ENCODE peak calls at places on chromosomes 3 and 15, in eight cellular contexts. A is astrocyte, E is adrenal gland, Q is right lobe of liver, Z is upper lobe of left lung, R is uterus, S is PC-9, N is aorta. J is an unnamed sample.
A peak's percentile ranks its signal among the peaks of the same experiment; 100 is the strongest.

GRCh38 chr3:196175116-196175625 is 36.0 kb downstream of the ZDHHC19 start:
- DNase-seq in A (no peak), E (no peak), Q (peak; percentile 20), Z (no peak), R (no peak), S (no peak), N (peak; percentile 46), J (no peak)

GRCh38 chr15:58087870-58088269 is 22.4 kb upstream of the ALDH1A2 start:
- DNase-seq in A (no peak), E (no peak), Q (no peak), Z (no peak), R (no peak), S (no peak), N (no peak), J (no peak)

GRCh38 chr15:82539690-82540054 is 585 bp downstream of the RPS17 start:
- DNase-seq in A (no peak), E (peak; percentile 47), Q (peak; percentile 61), Z (no peak), R (no peak), S (no peak), N (no peak), J (no peak)

GRCh38 chr3:149142647-149143046 is 13.2 kb downstream of the HPS3 start:
- DNase-seq in A (no peak), E (no peak), Q (no peak), Z (no peak), R (no peak), S (no peak), N (no peak), J (no peak)

GRCh38 chr3:77491961-77492360 is 452.1 kb downstream of the ROBO2 start:
- DNase-seq in A (no peak), E (no peak), Q (no peak), Z (no peak), R (no peak), S (no peak), N (no peak), J (no peak)

GRCh38 chr3:29919551-29919950 is 638.7 kb downstream of the RBMS3 start:
- DNase-seq in A (no peak), E (no peak), Q (no peak), Z (no peak), R (no peak), S (no peak), N (no peak), J (no peak)

GRCh38 chr3:186209810-186210752 is 101.2 kb upstream of the ETV5 start:
- DNase-seq in A (peak; percentile 77), E (peak; percentile 78), Q (no peak), Z (peak; percentile 37), R (peak; percentile 27), S (no peak), N (no peak), J (no peak)

GRCh38 chr15:40506964-40507571 is 36.3 kb downstream of the CHST14 start:
- DNase-seq in A (peak; percentile 40), E (peak; percentile 81), Q (peak; percentile 81), Z (peak; percentile 89), R (peak; percentile 80), S (peak; percentile 47), N (peak; percentile 89), J (peak; percentile 33)

GRCh38 chr3:185195652-185196051 is 42.8 kb upstream of the C3orf70 start:
- DNase-seq in A (no peak), E (no peak), Q (no peak), Z (no peak), R (no peak), S (no peak), N (no peak), J (no peak)

GRCh38 chr3:41808152-41808551 is 153.8 kb downstream of the ULK4 start:
- DNase-seq in A (peak; percentile 73), E (no peak), Q (no peak), Z (no peak), R (no peak), S (no peak), N (no peak), J (no peak)

GRCh38 chr3:37861540-37862051 is at the start of gene CTDSPL:
- DNase-seq in A (peak; percentile 16), E (peak; percentile 32), Q (peak; percentile 68), Z (peak; percentile 90), R (peak; percentile 59), S (no peak), N (peak; percentile 85), J (no peak)

GRCh38 chr15:80595391-80595790 is 99.7 kb upstream of the ABHD17C start:
- DNase-seq in A (no peak), E (no peak), Q (no peak), Z (no peak), R (no peak), S (no peak), N (no peak), J (no peak)

GRCh38 chr3:122502139-122502538 is 12.6 kb downstream of the KPNA1 start:
- DNase-seq in A (no peak), E (no peak), Q (no peak), Z (no peak), R (no peak), S (no peak), N (no peak), J (no peak)

GRCh38 chr3:194661374-194661773 is 10.6 kb downstream of the LSG1 start:
- DNase-seq in A (no peak), E (no peak), Q (no peak), Z (no peak), R (no peak), S (no peak), N (no peak), J (no peak)

GRCh38 chr3:194661946-194662345 is 10.0 kb downstream of the LSG1 start:
- DNase-seq in A (no peak), E (no peak), Q (no peak), Z (no peak), R (no peak), S (no peak), N (no peak), J (no peak)

GRCh38 chr3:194667363-194667762 is 4.6 kb downstream of the LSG1 start:
- DNase-seq in A (no peak), E (no peak), Q (no peak), Z (no peak), R (no peak), S (no peak), N (no peak), J (no peak)

GRCh38 chr3:194659778-194660177 is 12.2 kb downstream of the LSG1 start:
- DNase-seq in A (no peak), E (no peak), Q (no peak), Z (no peak), R (no peak), S (no peak), N (no peak), J (no peak)

DNA sequence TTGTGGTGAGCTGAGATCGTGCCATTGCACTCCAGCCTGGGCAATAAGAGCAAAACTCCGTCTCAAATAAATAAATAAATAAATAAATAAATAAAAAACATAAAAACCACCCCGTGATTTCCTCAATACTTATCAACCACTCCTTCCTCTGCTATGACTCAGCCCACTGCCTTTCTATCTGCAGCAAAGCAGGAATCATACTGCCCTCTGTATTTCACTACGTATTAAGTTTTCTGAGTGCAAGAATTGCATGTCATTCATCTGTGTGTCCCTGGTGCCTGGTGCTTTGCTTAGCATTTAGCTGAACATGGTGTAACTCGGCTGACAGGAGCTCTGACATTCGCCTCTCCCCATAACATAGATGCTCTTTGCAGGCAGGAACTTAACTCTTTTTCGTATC is 7.1 kb downstream of the LSG1 start:
- DNase-seq in A (no peak), E (no peak), Q (no peak), Z (no peak), R (no peak), S (no peak), N (no peak), J (no peak)
- H3K36me3 ChIP-seq in A (peaks cover 16% of the 10 kb centered on the region), E (peaks cover 30% of the 10 kb centered on the region), Q (peaks cover 14% of the 10 kb centered on the region), Z (peaks cover 38% of the 10 kb centered on the region), R (no peaks in the 10 kb centered on the region), S (peaks cover 19% of the 10 kb centered on the region), N (peaks cover 7% of the 10 kb centered on the region), J (peaks cover 53% of the 10 kb centered on the region)

DNA sequence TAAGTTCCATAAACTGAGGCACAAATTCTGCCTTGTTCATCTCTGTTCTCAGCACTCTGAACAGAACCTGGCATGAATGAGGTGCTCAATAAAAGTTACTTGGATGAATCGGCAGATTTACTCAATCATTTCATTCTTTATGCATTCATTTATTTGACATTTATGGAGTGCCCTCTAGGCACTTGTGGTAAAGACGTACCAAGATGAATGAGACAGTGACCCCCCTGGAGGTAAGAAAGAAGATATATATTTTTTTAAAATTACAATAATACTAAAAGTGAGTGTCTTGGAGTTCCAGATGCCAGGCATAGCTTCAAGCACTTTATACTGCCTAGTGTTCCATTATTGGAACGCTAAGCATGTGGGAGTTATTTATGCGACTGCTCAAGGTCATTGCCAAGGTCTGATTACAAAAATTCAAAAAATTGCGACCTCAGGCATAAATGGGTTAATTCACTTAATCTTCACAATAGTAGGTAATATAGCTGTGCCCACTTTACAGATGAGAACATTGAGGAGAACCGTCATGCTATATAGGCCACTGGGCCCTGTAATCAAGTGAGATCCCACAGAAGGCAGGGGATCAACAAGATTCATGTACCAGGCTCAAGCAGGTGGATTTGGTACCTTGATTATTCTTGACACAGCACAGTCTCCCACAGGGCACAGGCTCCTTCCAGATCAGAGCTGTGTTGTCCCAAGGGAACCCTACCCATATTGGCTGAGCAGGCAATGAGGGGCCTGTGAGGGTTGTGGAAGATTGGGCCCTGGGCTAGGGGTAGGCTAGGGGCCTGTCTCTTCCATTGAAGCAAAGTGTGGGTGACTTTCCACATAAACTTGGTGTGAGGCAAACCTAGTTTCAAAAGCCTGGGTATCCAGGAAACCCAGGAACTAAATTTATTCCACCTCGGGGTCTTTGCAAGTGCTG is 10.7 kb downstream of the XIRP1 start:
- DNase-seq in A (no peak), E (no peak), Q (no peak), Z (no peak), R (no peak), S (no peak), N (no peak), J (no peak)
- H3K27ac ChIP-seq in A (no peak overlapping the region), E (peak overlapping the region; percentile 83), Q (peak overlapping the region; percentile 57), Z (peak overlapping the region; percentile 87), R (peak overlapping the region; percentile 77), S (no peak overlapping the region), N (peak overlapping the region; percentile 54), J (peak overlapping the region; percentile 67)

DNA sequence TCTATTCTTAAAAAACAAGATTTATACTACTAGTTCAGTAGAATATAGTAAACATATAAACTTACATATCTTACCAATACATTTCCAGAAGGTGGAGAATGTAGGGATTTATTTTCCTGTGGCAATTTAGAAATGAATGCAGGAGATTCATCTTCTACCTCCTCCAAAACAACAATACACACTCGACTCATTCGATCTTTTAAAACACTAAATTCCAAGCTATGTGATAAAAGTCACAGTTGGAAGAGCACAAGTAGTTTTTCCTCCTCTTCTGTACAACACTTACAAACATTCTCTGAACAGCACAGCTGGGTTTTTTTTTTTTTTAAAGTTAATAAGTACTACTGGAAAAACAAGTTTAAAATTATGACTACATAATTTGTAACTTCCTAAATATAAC is 1.4 kb downstream of the ANKRD28 start:
- DNase-seq in A (no peak), E (no peak), Q (no peak), Z (no peak), R (no peak), S (no peak), N (no peak), J (no peak)
- H3K4me1 ChIP-seq in A (peaks cover 23% of the 10 kb centered on the region), E (peaks cover 62% of the 10 kb centered on the region), Q (peaks cover 48% of the 10 kb centered on the region), Z (peaks cover 23% of the 10 kb centered on the region), R (no peaks in the 10 kb centered on the region), S (peaks cover 89% of the 10 kb centered on the region), N (peaks cover 2% of the 10 kb centered on the region), J (peaks cover 45% of the 10 kb centered on the region)

DNA sequence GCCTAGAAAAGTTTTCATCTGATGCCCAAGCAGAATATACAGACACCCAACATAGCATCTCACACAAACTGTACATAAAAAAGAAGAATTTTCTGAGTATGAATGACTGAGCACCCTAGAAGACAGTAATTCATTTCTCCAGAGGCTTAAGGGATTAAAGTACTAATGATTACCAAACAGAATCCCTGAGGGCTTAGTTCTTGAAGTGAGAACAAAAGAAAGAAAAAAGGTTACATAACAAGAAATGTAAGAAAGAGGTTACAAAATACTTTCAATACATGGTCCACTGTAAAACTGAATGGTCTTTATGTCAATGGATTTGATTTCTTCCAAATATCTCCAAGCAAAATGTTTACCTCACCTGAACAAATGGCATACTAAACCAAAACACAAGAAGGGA is 9.1 kb upstream of the NEK10 start:
- DNase-seq in A (no peak), E (no peak), Q (no peak), Z (no peak), R (no peak), S (no peak), N (no peak), J (no peak)
- H3K36me3 ChIP-seq in A (peaks cover 56% of the 10 kb centered on the region), E (no peaks in the 10 kb centered on the region), Q (no peaks in the 10 kb centered on the region), Z (peaks cover 7% of the 10 kb centered on the region), R (no peaks in the 10 kb centered on the region), S (peaks cover 23% of the 10 kb centered on the region), N (no peaks in the 10 kb centered on the region), J (peaks cover 22% of the 10 kb centered on the region)